ENCODE peak calls at places on chromosomes 16 and 17, in four cellular contexts. A is K562, V is A549, R is GM12878. J is an unnamed sample.

GRCh38 chr16:67936876-67937605 is 391 bp upstream of the PSMB10 start:
- DNase-seq in A (no peak), V (no peak), R (peak), J (no peak)

GRCh38 chr16:58120216-58120615 is 9.0 kb downstream of the CFAP20 start:
- DNase-seq in A (no peak), V (no peak), R (no peak), J (no peak)

GRCh38 chr17:10061131-10061581 is 137.2 kb downstream of the GAS7 start:
- DNase-seq in A (no peak), V (no peak), R (no peak), J (no peak)

GRCh38 chr17:45261577-45262515 is at the start of gene SPATA32:
- DNase-seq in A (no peak), V (no peak), R (no peak), J (no peak)

GRCh38 chr17:42894283-42895184 is 6.1 kb upstream of the G6PC1 start:
- DNase-seq in A (no peak), V (no peak), R (no peak), J (peak)

GRCh38 chr17:27572665-27573064 is 58.3 kb upstream of the LGALS9 start:
- DNase-seq in A (no peak), V (no peak), R (no peak), J (no peak)

GRCh38 chr16:57961538-57961937 is 9.4 kb downstream of the CNGB1 start:
- DNase-seq in A (no peak), V (no peak), R (no peak), J (no peak)

GRCh38 chr17:45246861-45247428 is 14.9 kb downstream of the SPATA32 start:
- DNase-seq in A (peak), V (peak), R (no peak), J (no peak)

GRCh38 chr16:14302399-14303181 is 231.5 kb downstream of the MRTFB start:
- DNase-seq in A (peak), V (peak), R (no peak), J (no peak)

GRCh38 chr17:42760652-42761581 is at the start of gene RAMP2:
- DNase-seq in A (no peak), V (no peak), R (no peak), J (no peak)

GRCh38 chr17:75390982-75391381 is 14.5 kb downstream of the GRB2 start:
- DNase-seq in A (no peak), V (no peak), R (no peak), J (no peak)

GRCh38 chr17:49557204-49558024 is 18.3 kb upstream of the NXPH3 start:
- DNase-seq in A (peak), V (peak), R (no peak), J (peak)

GRCh38 chr16:47887496-47887895 is 268.3 kb downstream of the ABCC12 start:
- DNase-seq in A (no peak), V (peak), R (no peak), J (no peak)

GRCh38 chr16:68978303-68978954 is 127.0 kb upstream of the HAS3 start:
- DNase-seq in A (no peak), V (no peak), R (no peak), J (no peak)

GRCh38 chr17:17783121-17783824 is 53.5 kb downstream of the SREBF1 start:
- DNase-seq in A (peak), V (no peak), R (peak), J (no peak)

DNA sequence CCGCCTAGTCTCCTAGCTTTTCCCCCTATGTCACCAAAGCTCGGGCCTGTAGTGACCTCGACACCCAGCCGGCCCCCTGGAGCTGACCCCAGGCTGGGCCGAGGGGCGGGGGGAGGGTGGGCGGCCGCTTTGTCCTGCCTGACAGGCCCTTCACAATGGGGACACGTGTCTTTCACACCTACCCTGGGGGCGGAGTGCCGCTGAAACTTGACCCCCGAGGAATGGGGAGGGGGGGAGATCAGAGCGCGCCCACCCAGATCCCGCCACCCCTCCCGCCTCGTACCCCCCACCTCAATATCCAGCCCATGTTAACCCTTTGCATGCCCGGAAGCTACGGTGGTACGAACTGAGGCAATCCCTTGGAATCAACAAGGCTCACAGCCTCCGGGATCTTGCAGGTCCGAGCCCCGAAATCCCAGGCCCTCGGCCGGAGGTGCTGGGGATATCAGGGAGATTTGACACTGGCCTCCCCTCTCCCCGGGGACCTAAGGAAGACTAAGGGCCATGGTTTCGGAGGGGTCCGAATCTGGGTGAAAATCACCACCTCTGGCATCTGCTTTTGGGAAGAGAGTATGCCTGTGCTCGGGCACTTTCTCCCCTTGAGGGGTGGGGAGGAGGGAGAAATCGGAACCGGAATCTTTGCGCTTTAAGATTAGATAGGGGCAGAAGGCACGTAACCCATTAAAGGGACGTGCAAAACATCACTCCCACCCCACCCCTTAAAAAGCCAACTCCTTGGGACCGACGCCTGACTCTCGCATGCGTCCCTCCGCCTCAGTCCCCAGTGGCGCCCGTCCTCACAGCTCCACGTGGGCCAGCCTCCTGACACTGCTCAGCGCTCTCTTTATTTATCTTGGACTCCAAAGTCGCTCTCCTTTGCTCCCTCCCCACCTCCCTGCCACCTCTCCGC is 2.6 kb downstream of the NOG start:
- DNase-seq in A (no peak), V (no peak), R (no peak), J (no peak)
- TF ChIP-seq MYC in A (no peak), V (no peak), R (no peak), J (no peak)

GRCh38 chr16:53611151-53611802 is 92.4 kb downstream of the RPGRIP1L start:
- DNase-seq in A (no peak), V (no peak), R (no peak), J (no peak)
- TF ChIP-seq EP300 in A (no peak), V (no peak), R (no peak), J (no peak)

GRCh38 chr17:79809530-79810137 is 12.8 kb upstream of the CBX8 start:
- DNase-seq in A (no peak), V (no peak), R (no peak), J (no peak)

GRCh38 chr17:79806863-79807720 is 10.2 kb upstream of the CBX8 start:
- DNase-seq in A (no peak), V (no peak), R (no peak), J (no peak)

GRCh38 chr17:79810138-79811027 is 13.5 kb upstream of the CBX8 start:
- DNase-seq in A (peak), V (peak), R (no peak), J (peak)

GRCh38 chr17:79811036-79811887 is 14.4 kb upstream of the CBX8 start:
- DNase-seq in A (peak), V (peak), R (no peak), J (peak)

DNA sequence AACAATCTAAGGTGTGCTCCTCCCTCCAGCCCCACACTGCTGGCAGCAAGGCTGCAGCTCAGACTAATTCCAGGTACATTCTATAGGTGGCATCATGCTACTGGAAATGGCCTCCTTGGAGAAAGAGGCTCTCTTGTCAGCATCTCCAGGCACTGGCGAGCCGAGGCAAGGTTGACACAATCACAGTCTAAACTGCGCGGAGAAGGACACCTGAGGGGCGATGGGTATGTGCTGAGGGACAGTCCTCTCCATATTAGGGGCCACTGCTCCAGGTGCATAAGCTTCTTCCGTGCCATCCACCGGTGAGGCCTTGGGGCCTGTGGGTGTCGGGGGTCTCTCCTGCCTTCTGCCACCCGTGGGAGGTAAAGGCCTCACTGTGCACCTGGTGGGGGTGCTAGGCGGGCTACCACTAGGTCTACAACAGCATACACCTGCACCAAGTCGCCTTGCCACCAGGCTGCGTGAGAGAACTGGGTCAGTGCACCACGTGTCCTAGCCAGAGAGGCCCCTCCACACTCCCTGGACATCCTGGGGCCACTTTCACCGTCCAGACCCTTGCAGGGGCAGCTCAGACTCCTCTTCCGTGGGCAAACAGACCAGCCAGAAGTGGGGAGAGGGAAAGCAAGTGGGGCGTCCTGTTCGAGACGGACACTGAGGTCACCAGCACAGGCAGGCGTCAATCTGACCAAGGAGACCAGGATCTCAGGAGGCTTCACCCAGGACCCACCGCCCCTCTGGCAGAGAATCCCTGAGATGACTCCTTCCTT is 12.1 kb upstream of the CBX8 start:
- DNase-seq in A (no peak), V (peak), R (no peak), J (peak)
- TF ChIP-seq MYC in A (peak), V (no peak), R (no peak), J (peak)

DNA sequence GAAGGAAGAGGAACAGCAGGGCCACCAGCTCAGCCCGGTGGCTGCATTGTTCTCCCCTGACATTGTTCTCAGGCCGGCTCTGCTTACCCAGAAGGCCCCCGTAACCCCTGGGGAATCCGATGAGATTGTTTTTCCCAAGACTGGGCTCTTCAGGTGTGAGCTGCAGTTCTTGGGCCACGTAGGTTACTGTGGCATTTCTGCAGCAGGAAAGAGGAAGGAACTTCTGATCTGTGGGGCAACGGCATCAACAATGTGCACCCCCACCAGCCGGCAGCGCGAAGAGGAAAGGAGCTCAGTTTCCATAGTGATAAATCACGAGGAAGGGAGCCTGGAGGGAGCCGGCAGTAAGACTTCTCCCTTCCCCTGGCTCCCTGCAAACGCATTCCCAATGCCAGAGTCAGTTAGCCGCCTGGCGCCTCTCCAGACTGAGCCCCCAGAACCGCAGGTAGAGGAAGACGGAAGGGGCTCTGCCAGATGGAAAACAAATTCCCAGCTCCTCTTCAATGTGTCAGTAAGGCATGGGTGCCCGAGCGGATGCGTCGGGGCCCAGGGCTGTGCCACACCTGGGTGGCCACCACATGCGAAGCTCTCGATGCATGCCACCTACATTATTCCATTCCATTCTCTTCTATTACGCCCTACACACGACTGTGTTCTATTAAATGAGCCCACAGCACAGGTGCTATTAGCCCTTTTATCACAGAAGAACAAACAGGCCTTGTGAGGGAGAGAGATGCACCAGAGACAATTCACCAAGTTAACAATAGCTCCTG is 21.5 kb upstream of the PECAM1 start:
- DNase-seq in A (no peak), V (no peak), R (no peak), J (no peak)
- TF ChIP-seq EP300 in A (no peak), V (no peak), R (no peak), J (no peak)

DNA sequence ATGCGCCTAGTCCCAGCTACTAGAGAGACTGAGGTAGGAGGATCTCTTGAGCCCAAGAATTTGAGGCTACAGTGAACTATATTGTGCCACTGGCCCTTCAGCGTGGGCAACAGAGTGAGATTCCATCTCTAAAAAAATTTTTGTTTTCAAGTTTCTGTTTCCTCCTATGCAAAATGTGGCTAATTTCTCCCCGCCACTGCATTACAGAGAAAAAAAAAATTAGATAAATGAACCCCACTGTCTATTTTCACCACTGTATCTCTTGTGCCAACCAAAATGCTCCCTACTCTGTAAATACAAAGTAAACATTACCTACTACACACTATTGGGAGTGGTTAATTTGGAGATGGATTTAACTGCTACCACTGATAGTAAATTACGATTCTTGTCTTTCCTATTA is 2.0 kb downstream of the MARF1 start:
- DNase-seq in A (no peak), V (no peak), R (no peak), J (no peak)
- TF ChIP-seq MYC in A (no peak), V (no peak), R (no peak), J (no peak)

GRCh38 chr16:4214215-4214621 is 27.7 kb downstream of the SRL start:
- DNase-seq in A (no peak), V (peak), R (no peak), J (peak)
- TF ChIP-seq EP300 in A (no peak), V (no peak), R (no peak), J (no peak)

GRCh38 chr16:75042423-75043174 is 43.8 kb downstream of the ZNRF1 start:
- DNase-seq in A (no peak), V (no peak), R (no peak), J (no peak)

GRCh38 chr16:75035410-75035968 is 36.7 kb downstream of the ZNRF1 start:
- DNase-seq in A (no peak), V (no peak), R (no peak), J (no peak)

GRCh38 chr16:75043175-75043937 is 44.5 kb downstream of the ZNRF1 start:
- DNase-seq in A (peak), V (no peak), R (peak), J (no peak)

GRCh38 chr16:75038036-75038959 is 39.5 kb downstream of the ZNRF1 start:
- DNase-seq in A (peak), V (no peak), R (no peak), J (no peak)

DNA sequence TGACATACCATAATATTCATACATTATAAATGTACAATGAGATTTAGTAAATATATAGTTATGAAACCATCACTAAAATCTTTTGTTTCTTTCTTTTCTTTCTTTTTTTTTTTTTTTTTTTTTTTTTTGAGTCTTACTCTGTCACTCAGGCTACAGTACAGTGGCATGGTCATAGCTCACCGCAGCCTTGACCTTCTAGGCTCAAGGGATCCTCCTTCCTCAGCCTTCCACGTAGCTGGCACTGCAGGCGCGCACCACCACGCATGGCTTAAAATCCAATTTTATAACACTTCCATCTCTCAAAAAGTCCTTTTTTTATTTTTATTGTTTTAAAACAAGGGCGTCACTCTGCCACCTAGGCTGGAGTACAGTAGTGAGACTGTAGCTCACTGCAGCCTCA is 41.1 kb downstream of the ZNRF1 start:
- DNase-seq in A (no peak), V (no peak), R (no peak), J (no peak)
- TF ChIP-seq MYC in A (no peak), V (no peak), R (no peak), J (no peak)

GRCh38 chr16:30052671-30053372 is 12.7 kb upstream of the ALDOA start:
- DNase-seq in A (peak), V (peak), R (peak), J (peak)
- TF ChIP-seq EP300 in A (peak), V (no peak), R (peak), J (peak)

DNA sequence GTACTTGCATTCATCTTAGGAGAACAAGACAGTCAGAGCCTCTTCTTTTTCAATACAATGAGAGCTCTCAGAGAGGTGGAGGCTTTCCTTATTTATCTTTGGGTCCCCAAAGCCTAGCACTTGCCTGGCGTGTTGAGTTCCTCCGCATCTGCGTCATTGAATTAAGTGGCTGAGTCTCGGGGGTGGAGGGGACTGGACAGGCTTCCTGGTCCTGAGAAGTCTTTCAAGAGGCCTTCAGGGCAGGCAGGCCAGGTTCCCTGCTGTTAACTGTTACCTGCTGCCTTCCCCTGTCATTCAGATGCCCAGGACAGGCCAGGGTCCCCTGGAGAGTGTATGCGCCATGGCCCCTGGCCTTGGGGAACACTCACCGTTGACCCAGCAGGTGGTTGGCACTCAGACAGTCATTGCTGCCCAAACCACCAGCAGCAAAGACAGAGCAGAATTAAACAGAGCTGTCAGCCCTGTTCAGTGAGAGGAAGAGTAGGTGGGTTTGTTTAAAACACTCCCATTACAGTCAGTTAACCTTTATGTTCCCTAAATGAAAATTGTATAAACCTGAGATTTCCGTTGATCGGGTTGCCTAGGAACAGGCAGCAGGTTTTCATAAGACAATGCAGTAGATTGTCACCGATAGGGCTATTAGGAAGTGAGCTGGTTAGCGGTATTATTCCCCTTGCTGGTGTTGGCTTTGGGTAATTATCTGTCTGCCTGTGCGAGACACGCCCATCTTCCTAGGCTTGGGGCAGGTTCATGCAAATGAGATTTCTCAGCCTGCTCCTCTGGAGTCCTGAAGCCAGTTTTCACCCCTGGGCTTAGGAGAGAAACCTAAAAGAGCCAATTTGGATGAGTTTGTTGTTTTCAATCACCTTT is 132.7 kb downstream of the CCDC182 start:
- DNase-seq in A (peak), V (no peak), R (peak), J (peak)
- TF ChIP-seq MYC in A (no peak), V (no peak), R (no peak), J (no peak)

GRCh38 chr17:62824290-62825135 is 16.4 kb upstream of the MARCHF10 start:
- DNase-seq in A (no peak), V (peak), R (no peak), J (peak)
- TF ChIP-seq EP300 in A (no peak), V (peak), R (no peak), J (no peak)

J was measured in HepG2.